ENCODE peak calls at places on chromosomes 11 and 22, in seven cellular contexts. W is IMR-90, M is HCT116, Z is H1, Q is GM12878, Y is K562, T is HepG2. J is an unnamed sample.

GRCh38 chr11:75996523-75997272 is 181.7 kb downstream of the UVRAG start:
- DNase-seq in W (no peak), M (no peak), Z (no peak), Q (no peak), Y (no peak), T (no peak), J (no peak)

GRCh38 chr22:31680764-31681624 is 19.0 kb upstream of the PISD start:
- DNase-seq in W (peak), M (no peak), Z (no peak), Q (no peak), Y (no peak), T (no peak), J (no peak)

GRCh38 chr11:34916810-34917780 is 677 bp downstream of the PDHX start:
- DNase-seq in W (peak), M (peak), Z (peak), Q (no peak), Y (peak), T (no peak), J (no peak)

GRCh38 chr11:18394300-18394927 is at the start of gene LDHA:
- DNase-seq in W (peak), M (peak), Z (peak), Q (peak), Y (peak), T (peak), J (peak)

GRCh38 chr22:18033204-18033998 is 9.0 kb upstream of the MICAL3 start:
- DNase-seq in W (peak), M (no peak), Z (no peak), Q (no peak), Y (no peak), T (no peak), J (no peak)

GRCh38 chr22:20009018-20009482 is 7.6 kb downstream of the ARVCF start:
- DNase-seq in W (no peak), M (no peak), Z (no peak), Q (no peak), Y (no peak), T (no peak), J (no peak)

GRCh38 chr22:25102722-25103121 is 96.9 kb upstream of the CRYBB3 start:
- DNase-seq in W (no peak), M (no peak), Z (no peak), Q (no peak), Y (no peak), T (no peak), J (no peak)

GRCh38 chr11:61897387-61898246 is 6.3 kb upstream of the FADS3 start:
- DNase-seq in W (peak), M (no peak), Z (peak), Q (no peak), Y (peak), T (peak), J (peak)

GRCh38 chr22:28017859-28018258 is 98.8 kb upstream of the PITPNB start:
- DNase-seq in W (no peak), M (no peak), Z (no peak), Q (no peak), Y (no peak), T (no peak), J (no peak)

GRCh38 chr11:7534030-7534378 is 20.2 kb downstream of the PPFIBP2 start:
- DNase-seq in W (no peak), M (no peak), Z (no peak), Q (no peak), Y (no peak), T (no peak), J (no peak)

GRCh38 chr11:129380413-129380812 is 4.8 kb downstream of the BARX2 start:
- DNase-seq in W (no peak), M (no peak), Z (no peak), Q (no peak), Y (no peak), T (no peak), J (no peak)

GRCh38 chr11:113553235-113553634 is 78.0 kb upstream of the DRD2 start:
- DNase-seq in W (peak), M (peak), Z (no peak), Q (no peak), Y (no peak), T (no peak), J (peak)

GRCh38 chr11:92978226-92979111 is 9.0 kb downstream of the MTNR1B start:
- DNase-seq in W (peak), M (no peak), Z (no peak), Q (no peak), Y (peak), T (no peak), J (no peak)

GRCh38 chr11:92580931-92581330 is 356.3 kb downstream of the FAT3 start:
- DNase-seq in W (no peak), M (no peak), Z (no peak), Q (no peak), Y (no peak), T (no peak), J (no peak)

GRCh38 chr22:49969751-49970527 is 9.4 kb downstream of the PIM3 start:
- DNase-seq in W (no peak), M (no peak), Z (peak), Q (no peak), Y (no peak), T (no peak), J (no peak)

GRCh38 chr22:26983311-26983710 is 325.9 kb downstream of the MIAT start:
- DNase-seq in W (no peak), M (no peak), Z (no peak), Q (no peak), Y (no peak), T (no peak), J (no peak)

GRCh38 chr22:50490531-50491308 is 4.1 kb downstream of the MIOX start:
- DNase-seq in W (no peak), M (no peak), Z (no peak), Q (no peak), Y (no peak), T (no peak), J (no peak)

GRCh38 chr22:42282943-42283287 is 12.5 kb upstream of the TCF20 start:
- DNase-seq in W (no peak), M (no peak), Z (no peak), Q (no peak), Y (no peak), T (no peak), J (no peak)

GRCh38 chr11:1749787-1750351 is 526 bp downstream of the IFITM10 start:
- DNase-seq in W (peak), M (no peak), Z (no peak), Q (no peak), Y (no peak), T (no peak), J (peak)

GRCh38 chr22:17772249-17772962 is 1.9 kb downstream of the BID start:
- DNase-seq in W (peak), M (no peak), Z (no peak), Q (no peak), Y (no peak), T (no peak), J (no peak)

GRCh38 chr22:32396746-32397145 is 15.3 kb downstream of the RTCB start:
- DNase-seq in W (no peak), M (no peak), Z (no peak), Q (no peak), Y (no peak), T (no peak), J (no peak)

GRCh38 chr22:27718186-27719032 is 83.1 kb downstream of the MN1 start:
- DNase-seq in W (peak), M (peak), Z (no peak), Q (no peak), Y (peak), T (peak), J (peak)

GRCh38 chr11:87097582-87097981 is 59.8 kb downstream of the TMEM135 start:
- DNase-seq in W (peak), M (peak), Z (peak), Q (no peak), Y (peak), T (peak), J (peak)

GRCh38 chr22:41539146-41540005 is 4.9 kb downstream of the POLR3H start:
- DNase-seq in W (no peak), M (no peak), Z (no peak), Q (no peak), Y (no peak), T (peak), J (no peak)

GRCh38 chr11:1916132-1916985 is 3.1 kb upstream of the TNNT3 start:
- DNase-seq in W (no peak), M (no peak), Z (no peak), Q (peak), Y (no peak), T (no peak), J (no peak)

GRCh38 chr11:473975-474785 is 24.1 kb downstream of the PTDSS2 start:
- DNase-seq in W (no peak), M (no peak), Z (no peak), Q (no peak), Y (no peak), T (no peak), J (no peak)

GRCh38 chr11:115920841-115921480 is 416.7 kb upstream of the CADM1 start:
- DNase-seq in W (no peak), M (no peak), Z (no peak), Q (no peak), Y (no peak), T (no peak), J (no peak)

GRCh38 chr11:101759771-101760450 is 154.9 kb upstream of the CEP126 start:
- DNase-seq in W (peak), M (peak), Z (no peak), Q (no peak), Y (no peak), T (peak), J (peak)

GRCh38 chr11:32006799-32007388 is 84.0 kb upstream of the RCN1 start:
- DNase-seq in W (peak), M (peak), Z (no peak), Q (peak), Y (peak), T (peak), J (peak)

GRCh38 chr11:125457814-125458343 is 38.2 kb downstream of the FEZ1 start:
- DNase-seq in W (peak), M (no peak), Z (peak), Q (no peak), Y (peak), T (peak), J (no peak)

GRCh38 chr11:72135891-72136676 is 559 bp downstream of the FOLR3 start:
- DNase-seq in W (peak), M (no peak), Z (no peak), Q (no peak), Y (no peak), T (no peak), J (no peak)

GRCh38 chr22:23242473-23243001 is 62.2 kb downstream of the BCR start:
- DNase-seq in W (peak), M (no peak), Z (peak), Q (no peak), Y (peak), T (no peak), J (no peak)
- TF ChIP-seq CEBPB in W (no peak), M (no peak), Z (no peak), Q (no peak), Y (no peak), T (no peak), J (no peak)

DNA sequence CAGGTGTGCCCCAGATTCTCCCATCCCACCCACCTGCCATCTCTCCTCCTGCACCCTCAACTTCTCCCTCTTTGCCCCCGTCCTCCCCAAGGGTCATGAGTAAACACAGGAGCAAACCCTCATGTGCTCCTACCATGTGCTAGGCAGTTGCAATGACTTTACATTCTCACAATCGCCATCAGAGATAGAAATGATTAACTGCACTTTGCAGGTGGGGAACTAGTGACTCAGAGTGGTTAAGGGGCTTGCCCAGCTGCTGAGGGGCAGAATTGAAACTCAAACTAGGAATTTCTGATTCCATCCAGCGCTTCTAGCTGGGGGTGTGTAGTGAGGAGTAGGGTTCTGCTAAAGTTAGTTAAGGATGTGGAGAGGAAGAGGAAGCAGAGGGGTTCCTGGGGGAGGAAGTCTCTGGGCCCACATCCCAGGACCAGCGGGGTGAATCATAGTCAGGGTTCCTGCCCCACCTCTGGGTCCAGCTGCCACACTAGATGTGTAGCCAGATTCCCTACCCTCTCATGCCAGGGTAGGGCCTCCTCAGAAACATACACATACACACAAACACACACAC is 16.0 kb upstream of the PRG2 start:
- DNase-seq in W (peak), M (no peak), Z (no peak), Q (peak), Y (no peak), T (no peak), J (no peak)
- H3K27ac ChIP-seq in W (no peak), M (no peak), Z (no peak), Q (peak), Y (no peak), T (no peak), J (peak)

GRCh38 chr11:78759067-78759466 is 184.4 kb upstream of the NARS2 start:
- DNase-seq in W (no peak), M (no peak), Z (no peak), Q (no peak), Y (no peak), T (no peak), J (no peak)
- TF ChIP-seq CEBPB in W (no peak), M (no peak), Z (no peak), Q (no peak), Y (no peak), T (no peak), J (no peak)

DNA sequence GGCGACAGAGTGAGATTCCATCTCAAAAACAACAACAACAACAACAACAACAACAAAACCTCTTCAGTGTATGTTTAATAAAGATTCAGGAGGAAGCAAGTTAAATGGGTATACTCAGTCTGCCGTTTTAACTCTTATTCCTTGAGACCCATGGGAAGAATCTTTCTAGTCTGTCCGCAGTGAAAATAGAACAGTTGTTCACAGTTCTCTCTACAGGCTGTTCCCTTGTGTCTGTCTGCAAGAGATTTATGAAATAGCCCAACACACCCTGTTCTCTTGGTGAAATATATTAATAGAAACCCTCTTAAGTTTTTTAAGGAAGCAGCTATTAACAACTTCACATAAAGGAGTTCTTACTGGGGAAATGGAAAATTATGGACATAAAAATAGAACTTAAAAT is 682.2 kb upstream of the RAG2 start:
- DNase-seq in W (no peak), M (no peak), Z (no peak), Q (no peak), Y (no peak), T (no peak), J (no peak)
- H3K27ac ChIP-seq in W (no peak), M (no peak), Z (no peak), Q (no peak), Y (no peak), T (no peak), J (no peak)

DNA sequence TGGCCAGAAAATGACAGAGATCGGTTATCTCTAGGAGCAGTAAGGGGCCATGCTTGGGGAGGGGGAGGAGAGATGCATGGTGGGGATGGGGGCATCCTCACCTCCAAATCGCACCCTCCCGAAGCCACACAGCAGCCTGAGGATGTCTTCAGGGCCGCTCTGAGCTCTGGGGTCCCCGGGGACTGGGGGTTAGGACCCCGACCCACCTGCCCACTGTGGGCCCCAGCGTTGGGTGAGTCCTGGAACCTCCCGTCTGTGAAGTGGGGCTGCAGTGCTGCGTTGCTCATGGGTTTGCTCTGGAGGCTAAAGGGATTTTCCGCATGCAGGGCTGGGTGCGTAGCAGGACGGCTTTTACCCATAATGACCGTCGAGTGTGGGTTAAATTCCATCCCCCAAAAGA is 1046.3 kb downstream of the BRD1 start:
- DNase-seq in W (no peak), M (no peak), Z (no peak), Q (no peak), Y (no peak), T (no peak), J (no peak)
- TF ChIP-seq CEBPB in W (no peak), M (no peak), Z (no peak), Q (no peak), Y (no peak), T (no peak), J (no peak)

GRCh38 chr11:134037093-134037908 is 31.6 kb upstream of the JAM3 start:
- DNase-seq in W (peak), M (no peak), Z (peak), Q (peak), Y (peak), T (no peak), J (peak)

GRCh38 chr11:134034496-134035381 is 34.1 kb upstream of the JAM3 start:
- DNase-seq in W (no peak), M (no peak), Z (no peak), Q (no peak), Y (no peak), T (no peak), J (no peak)

GRCh38 chr11:134033696-134034491 is 35.0 kb upstream of the JAM3 start:
- DNase-seq in W (peak), M (peak), Z (peak), Q (no peak), Y (peak), T (peak), J (no peak)

GRCh38 chr11:134038897-134039470 is 29.9 kb upstream of the JAM3 start:
- DNase-seq in W (peak), M (no peak), Z (no peak), Q (no peak), Y (no peak), T (no peak), J (no peak)

GRCh38 chr11:134036484-134037092 is 32.3 kb upstream of the JAM3 start:
- DNase-seq in W (no peak), M (no peak), Z (no peak), Q (no peak), Y (no peak), T (no peak), J (no peak)
- H3K27ac ChIP-seq in W (peak), M (no peak), Z (no peak), Q (no peak), Y (no peak), T (no peak), J (peak)